ENCODE peak calls at places on chromosomes 6 and 20, in four cellular contexts. B is heart left ventricle, X is kidney epithelial cell, P is BJ. C is an unnamed sample. For H3K27me3, the result is how much of the 10 kb centered on the place peaks cover.

GRCh38 chr6:35146453-35146852 is 5.3 kb upstream of the TCP11 start:
- DNase-seq in B (peak), P (no peak), X (no peak), C (no peak)

GRCh38 chr6:27296106-27296783 is 15.8 kb downstream of the POM121L2 start:
- DNase-seq in X (no peak), P (no peak), B (no peak), C (peak)

GRCh38 chr6:23180504-23181293 is 611.3 kb downstream of the HDGFL1 start:
- DNase-seq in X (no peak), B (peak), P (peak), C (peak)

GRCh38 chr6:167350322-167350721 is 25.4 kb downstream of the TTLL2 start:
- DNase-seq in P (no peak), B (peak), X (no peak), C (no peak)

GRCh38 chr20:52031574-52032303 is 159.8 kb downstream of the ZFP64 start:
- DNase-seq in X (peak), P (peak), B (no peak), C (no peak)

GRCh38 chr6:12748815-12749521 is 32.4 kb downstream of the PHACTR1 start:
- DNase-seq in X (no peak), P (no peak), B (no peak), C (no peak)

GRCh38 chr6:36633370-36633769 is 39.2 kb downstream of the SRSF3 start:
- DNase-seq in X (no peak), B (no peak), P (no peak), C (no peak)

GRCh38 chr20:47500554-47500953 is 1.1 kb upstream of the NCOA3 start:
- DNase-seq in P (no peak), B (no peak), X (no peak), C (no peak)

GRCh38 chr20:23047738-23048214 is 1.7 kb downstream of the THBD start:
- DNase-seq in P (no peak), B (peak), X (no peak), C (peak)

GRCh38 chr6:101231606-101232235 is 161.8 kb upstream of the GRIK2 start:
- DNase-seq in X (no peak), P (no peak), B (no peak), C (no peak)

GRCh38 chr20:48722737-48723191 is 105.0 kb downstream of the PREX1 start:
- DNase-seq in X (no peak), B (no peak), P (no peak), C (no peak)

GRCh38 chr6:43120101-43120730 is 44.1 kb downstream of the PTK7 start:
- DNase-seq in B (no peak), P (no peak), X (no peak), C (no peak)

GRCh38 chr6:167047554-167047953 is 48.4 kb downstream of the CEP43 start:
- DNase-seq in P (no peak), B (no peak), X (no peak), C (no peak)

GRCh38 chr6:5214570-5215052 is 46.1 kb downstream of the LYRM4 start:
- DNase-seq in X (no peak), B (peak), P (no peak), C (no peak)

GRCh38 chr20:50568549-50568942 is 58.4 kb downstream of the PTPN1 start:
- DNase-seq in P (no peak), B (no peak), X (no peak), C (no peak)

GRCh38 chr6:41306187-41306854 is 19.8 kb upstream of the TREM1 start:
- DNase-seq in B (no peak), X (no peak), P (no peak), C (no peak)

GRCh38 chr6:156691018-156691417 is 86.2 kb upstream of the ARID1B start:
- DNase-seq in P (no peak), X (no peak), B (no peak), C (no peak)

GRCh38 chr20:35967979-35968640 is at the start of gene CNBD2:
- DNase-seq in X (no peak), P (no peak), B (no peak), C (no peak)

GRCh38 chr6:134230087-134230717 is 87.7 kb downstream of the SGK1 start:
- DNase-seq in B (peak), P (no peak), X (no peak), C (no peak)

GRCh38 chr20:35831983-35832382 is 60.2 kb downstream of the PHF20 start:
- DNase-seq in X (no peak), P (no peak), B (no peak), C (no peak)

GRCh38 chr20:21004386-21005076 is 101.6 kb downstream of the LINC00237 start:
- DNase-seq in X (peak), P (no peak), B (no peak), C (no peak)

GRCh38 chr6:170584181-170584953 is at the start of gene PDCD2:
- DNase-seq in B (peak), P (peak), X (peak), C (peak)

GRCh38 chr20:16975682-16976081 is 227.5 kb downstream of the OTOR start:
- DNase-seq in B (no peak), X (no peak), P (no peak), C (no peak)
- H3K27me3 ChIP-seq in B (under half), X (under half), P (under half), C (under half)

DNA sequence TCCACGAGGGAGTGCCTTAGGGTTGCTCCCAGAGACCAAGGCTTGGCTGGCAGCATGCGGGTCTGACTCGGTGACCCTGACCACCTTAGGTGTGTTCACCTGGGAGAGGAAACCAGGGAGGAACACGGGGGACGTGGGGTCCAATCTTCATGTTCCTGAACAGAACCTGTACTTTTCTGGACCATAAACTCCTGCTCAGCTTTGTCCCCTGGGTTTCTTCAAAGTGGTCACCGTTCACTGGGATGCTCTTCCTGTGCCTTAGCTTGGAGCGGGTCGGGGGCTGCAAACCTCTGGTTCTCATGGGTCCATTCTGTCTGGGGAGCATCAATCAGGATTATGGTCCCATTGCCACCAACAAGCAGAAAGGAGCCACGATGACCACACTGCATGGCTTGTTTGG is 333.5 kb downstream of the QKI start:
- DNase-seq in X (no peak), B (no peak), P (no peak), C (no peak)
- H3K27me3 ChIP-seq in X (under half), B (under half), P (under half), C (under half)

DNA sequence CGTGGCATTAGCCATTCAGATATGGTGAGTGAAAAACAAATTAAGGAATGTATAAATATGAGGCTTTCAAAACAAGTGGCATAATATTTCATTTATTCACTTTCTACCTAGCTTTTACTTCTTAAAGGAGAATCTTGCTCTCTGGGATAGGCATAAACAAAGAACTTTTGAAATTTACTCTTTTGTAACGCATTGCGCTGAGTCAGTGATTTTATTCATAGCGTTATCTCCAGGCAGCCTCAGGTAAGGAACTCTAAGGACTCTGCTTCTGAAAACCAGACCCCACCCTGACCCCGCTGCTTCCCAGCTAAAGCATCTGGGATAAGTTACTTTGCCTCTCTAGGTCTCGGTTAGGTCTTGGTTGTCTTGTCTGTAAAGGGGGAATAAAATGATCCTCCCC is 234.7 kb downstream of the MYLK4 start:
- DNase-seq in X (no peak), P (no peak), B (no peak), C (no peak)
- H3K27me3 ChIP-seq in X (under half), P (under half), B (under half), C (under half)

DNA sequence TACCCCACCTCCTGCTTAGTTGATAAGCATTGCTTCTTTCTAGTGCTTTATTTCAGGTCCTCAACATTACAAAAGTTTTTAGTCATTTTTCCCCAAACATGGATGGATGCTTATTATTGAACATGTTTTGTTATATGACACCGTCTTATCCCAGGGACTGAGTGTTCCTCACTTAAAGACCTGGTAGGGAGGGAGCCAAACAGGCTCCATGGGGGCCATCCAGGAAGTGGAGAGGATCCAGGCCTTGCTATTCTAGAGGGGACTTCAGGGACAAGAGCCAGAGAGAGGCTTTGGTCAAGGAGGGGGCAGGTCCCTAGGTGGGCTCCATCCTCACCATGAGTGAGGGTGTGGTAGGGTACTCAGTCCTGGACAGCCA is 7.4 kb downstream of the SLC32A1 start:
- DNase-seq in P (no peak), B (no peak), X (no peak), C (no peak)
- H3K27me3 ChIP-seq in P (half or more), B (half or more), X (half or more), C (half or more)

DNA sequence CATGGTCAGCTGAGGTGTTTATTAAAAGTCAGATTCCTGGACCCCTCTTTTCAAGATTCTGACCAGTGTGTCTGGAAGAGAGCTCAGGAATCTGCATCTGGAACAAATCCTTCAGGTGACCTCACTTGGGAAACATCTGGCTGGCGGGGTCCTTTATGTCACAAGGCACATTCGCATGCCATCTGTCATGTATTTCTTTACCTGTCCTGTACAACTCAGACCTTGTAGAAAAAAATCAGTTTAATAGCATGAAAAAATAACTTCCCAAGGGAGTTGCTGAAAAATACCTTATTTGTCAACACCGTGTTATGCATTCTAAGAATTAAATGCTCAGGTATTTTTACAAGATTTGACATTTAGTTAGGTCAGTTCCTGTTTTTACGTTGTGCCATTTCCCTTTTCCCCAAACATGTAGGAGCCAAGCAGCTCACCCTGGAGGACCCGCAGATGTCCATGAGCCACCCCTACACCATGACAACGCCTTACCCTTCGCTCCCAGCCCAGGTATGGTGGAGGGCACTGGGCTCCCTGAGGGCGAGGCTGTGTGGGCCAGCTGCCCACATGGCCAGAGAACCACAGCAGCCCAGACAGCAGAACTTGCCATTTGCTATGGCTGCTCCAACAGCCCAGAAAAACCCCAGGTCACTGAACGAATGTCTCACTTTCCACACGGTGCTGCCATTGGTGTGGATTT is 4.0 kb downstream of the IRF4 start:
- DNase-seq in X (no peak), P (no peak), B (no peak), C (no peak)
- H3K27me3 ChIP-seq in X (half or more), P (under half), B (under half), C (half or more)

C was measured in foreskin keratinocyte.